ENCODE peak calls at places on chromosomes 4 and X, in four cellular contexts. Q, U, P and G are unnamed samples.

GRCh38 chrX:144896323-144896722 is 351.0 kb upstream of the SPANXN1 start:
- DNase-seq in Q (no peak), U (peak; percentile 30), P (no peak), G (no peak)

GRCh38 chrX:13167444-13168207 is 123.2 kb upstream of the FAM9C start:
- DNase-seq in Q (no peak), U (no peak), P (peak; percentile 4), G (no peak)

GRCh38 chrX:130110379-130111219 is at the start of gene ELF4:
- DNase-seq in Q (no peak), U (peak; percentile 68), P (peak; percentile 64), G (no peak)

GRCh38 chr4:91826186-91826585 is 477.6 kb upstream of the GRID2 start:
- DNase-seq in Q (no peak), U (peak; percentile 92), P (no peak), G (peak; percentile 26)

GRCh38 chr4:184590196-184590595 is 59.1 kb downstream of the CASP3 start:
- DNase-seq in Q (no peak), U (no peak), P (no peak), G (no peak)

GRCh38 chr4:140052050-140052449 is 101.9 kb downstream of the MAML3 start:
- DNase-seq in Q (no peak), U (peak; percentile 51), P (peak; percentile 29), G (no peak)

GRCh38 chr4:107213410-107213809 is 177.3 kb upstream of the DKK2 start:
- DNase-seq in Q (no peak), U (no peak), P (no peak), G (no peak)

GRCh38 chr4:132063829-132064228 is 1085.3 kb upstream of the PCDH10 start:
- DNase-seq in Q (no peak), U (no peak), P (no peak), G (no peak)

GRCh38 chrX:120310861-120311631 is at the start of gene TMEM255A:
- DNase-seq in Q (peak; percentile 18), U (no peak), P (no peak), G (no peak)

GRCh38 chr4:149897784-149898183 is 82.1 kb upstream of the IQCM start:
- DNase-seq in Q (no peak), U (peak; percentile 18), P (peak; percentile 12), G (no peak)

GRCh38 chr4:153486281-153487151 is 20.4 kb downstream of the TMEM131L start:
- DNase-seq in Q (no peak), U (peak; percentile 93), P (no peak), G (peak; percentile 90)

GRCh38 chrX:462853-463252 is 76.1 kb upstream of the PPP2R3B start:
- DNase-seq in Q (no peak), U (no peak), P (no peak), G (no peak)

GRCh38 chr4:141425124-141425523 is 204.4 kb downstream of the ZNF330 start:
- DNase-seq in Q (no peak), U (peak; percentile 18), P (no peak), G (no peak)

GRCh38 chrX:140664939-140665338 is 44.6 kb upstream of the LINC00632 start:
- DNase-seq in Q (no peak), U (peak; percentile 35), P (peak; percentile 5), G (no peak)

GRCh38 chr4:38190717-38191178 is 230.6 kb downstream of the PTTG2 start:
- DNase-seq in Q (no peak), U (peak; percentile 53), P (no peak), G (no peak)

GRCh38 chrX:103791826-103792458 is 15.3 kb downstream of the PLP1 start:
- DNase-seq in Q (no peak), U (peak; percentile 59), P (no peak), G (no peak)

GRCh38 chrX:106481341-106481740 is 130.4 kb upstream of the RADX start:
- DNase-seq in Q (peak; percentile 48), U (peak; percentile 83), P (peak; percentile 46), G (no peak)

GRCh38 chr4:75494563-75494962 is 19.6 kb downstream of the RCHY1 start:
- DNase-seq in Q (no peak), U (peak; percentile 43), P (no peak), G (no peak)
- H3K36me3 ChIP-seq in Q (peaks cover 68% of the 10 kb centered on the region), U (peaks cover 29% of the 10 kb centered on the region), P (peaks cover 93% of the 10 kb centered on the region), G (peaks cover 5% of the 10 kb centered on the region)

DNA sequence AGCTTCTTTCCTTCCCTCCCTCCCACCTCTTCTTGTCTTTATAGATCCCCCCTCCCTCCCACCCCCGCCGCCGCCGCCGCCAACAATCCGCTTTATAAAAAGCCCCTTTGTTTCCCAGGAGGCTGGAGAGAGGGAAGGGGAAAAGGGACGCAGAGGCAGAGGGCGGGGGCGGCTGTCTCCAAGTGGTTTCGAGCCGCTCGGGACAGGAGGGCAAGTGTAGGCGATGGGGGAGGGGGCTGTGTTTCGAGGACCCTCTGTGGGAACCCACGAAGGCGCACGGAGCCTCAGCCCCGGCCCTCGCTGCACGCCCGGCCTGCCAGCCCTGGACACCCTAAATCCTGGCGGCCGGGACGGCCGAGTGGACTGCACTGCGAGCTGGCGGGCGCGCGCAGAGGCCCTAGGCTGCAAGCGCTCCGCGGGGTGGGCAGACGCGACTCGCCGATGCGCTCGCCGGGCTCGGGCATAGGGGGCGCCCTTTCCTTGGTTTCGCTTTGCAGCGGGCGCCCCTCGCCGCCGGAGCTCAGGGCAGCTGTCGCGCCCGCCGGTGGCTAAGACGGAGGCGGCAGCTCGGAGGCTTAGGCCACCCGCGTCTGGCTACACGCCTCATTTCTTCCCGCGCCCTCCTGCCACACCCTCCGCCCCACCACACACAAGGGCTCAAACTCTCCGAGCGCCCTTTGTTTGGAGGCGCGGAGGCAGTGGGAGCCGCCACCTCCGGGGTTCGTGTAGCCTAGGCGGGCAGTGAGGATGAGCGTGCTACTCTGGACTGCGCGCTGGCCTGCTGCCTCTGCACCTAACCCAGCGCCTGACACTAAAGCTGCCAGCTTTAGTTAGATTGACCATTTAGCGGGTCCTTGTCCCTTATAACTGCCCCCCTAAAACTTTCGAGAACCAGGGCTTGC is 2.2 kb downstream of the MAMLD1 start:
- DNase-seq in Q (peak; percentile 57), U (peak; percentile 57), P (no peak), G (no peak)
- H3K4me2 ChIP-seq in Q (peak overlapping the region; percentile 57), U (peak overlapping the region; percentile 100), P (no peak overlapping the region), G (peak overlapping the region; percentile 77)

GRCh38 chr4:10101559-10102192 is 14.9 kb downstream of the WDR1 start:
- DNase-seq in Q (no peak), U (no peak), P (no peak), G (no peak)
- H3K36me3 ChIP-seq in Q (peaks cover 87% of the 10 kb centered on the region), U (peaks cover 19% of the 10 kb centered on the region), P (peaks cover 88% of the 10 kb centered on the region), G (peaks cover 64% of the 10 kb centered on the region)

DNA sequence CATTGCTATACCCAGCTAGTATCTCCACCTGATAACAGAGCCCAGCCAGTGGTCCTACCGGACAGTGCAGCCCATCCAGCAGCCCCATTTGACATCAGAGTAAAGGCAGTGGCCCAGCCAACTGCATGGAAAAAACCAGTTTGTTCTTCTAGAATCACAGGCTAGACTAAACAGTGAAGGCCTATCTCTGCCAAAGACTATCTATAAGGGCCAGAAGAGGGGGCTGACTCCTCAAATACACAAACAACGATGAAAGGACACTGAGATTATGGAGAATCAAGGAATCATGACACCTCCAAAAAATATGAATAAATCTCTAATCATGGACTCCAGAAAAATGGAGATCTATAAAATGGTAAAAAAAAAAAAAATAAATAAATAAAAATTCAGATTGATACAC is 546.4 kb upstream of the HTR2C start:
- DNase-seq in Q (no peak), U (no peak), P (no peak), G (no peak)
- H3K4me2 ChIP-seq in Q (no peak overlapping the region), U (no peak overlapping the region), P (no peak overlapping the region), G (no peak overlapping the region)

DNA sequence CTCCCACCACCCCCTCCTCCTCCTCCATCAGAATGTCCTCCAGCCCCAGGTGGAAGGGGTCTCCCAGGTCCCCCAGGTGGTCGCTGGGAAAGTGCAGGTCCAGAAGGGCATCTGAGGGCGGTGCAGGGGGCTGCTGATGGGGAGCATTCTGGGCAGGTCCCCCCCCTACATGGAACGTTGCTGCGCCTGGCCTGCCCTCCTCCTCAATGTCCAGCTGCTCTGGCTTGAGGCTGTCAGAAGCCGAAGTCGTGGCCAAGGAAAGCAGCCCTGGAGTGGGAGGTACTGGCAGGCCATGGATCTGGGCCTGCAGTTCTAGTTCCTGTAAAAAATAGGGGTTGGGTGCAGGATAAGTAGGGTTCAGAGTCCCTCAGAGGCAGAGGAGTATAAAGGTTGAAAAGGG is 12.9 kb downstream of the TFE3 start:
- DNase-seq in Q (no peak), U (no peak), P (no peak), G (no peak)
- H3K36me3 ChIP-seq in Q (peaks cover 39% of the 10 kb centered on the region), U (peaks cover 25% of the 10 kb centered on the region), P (peaks cover 12% of the 10 kb centered on the region), G (peaks cover 16% of the 10 kb centered on the region)

GRCh38 chr4:18012807-18013462 is 8.6 kb downstream of the LCORL start:
- DNase-seq in Q (no peak), U (no peak), P (no peak), G (no peak)
- H3K4me2 ChIP-seq in Q (no peak overlapping the region), U (no peak overlapping the region), P (no peak overlapping the region), G (no peak overlapping the region)

DNA sequence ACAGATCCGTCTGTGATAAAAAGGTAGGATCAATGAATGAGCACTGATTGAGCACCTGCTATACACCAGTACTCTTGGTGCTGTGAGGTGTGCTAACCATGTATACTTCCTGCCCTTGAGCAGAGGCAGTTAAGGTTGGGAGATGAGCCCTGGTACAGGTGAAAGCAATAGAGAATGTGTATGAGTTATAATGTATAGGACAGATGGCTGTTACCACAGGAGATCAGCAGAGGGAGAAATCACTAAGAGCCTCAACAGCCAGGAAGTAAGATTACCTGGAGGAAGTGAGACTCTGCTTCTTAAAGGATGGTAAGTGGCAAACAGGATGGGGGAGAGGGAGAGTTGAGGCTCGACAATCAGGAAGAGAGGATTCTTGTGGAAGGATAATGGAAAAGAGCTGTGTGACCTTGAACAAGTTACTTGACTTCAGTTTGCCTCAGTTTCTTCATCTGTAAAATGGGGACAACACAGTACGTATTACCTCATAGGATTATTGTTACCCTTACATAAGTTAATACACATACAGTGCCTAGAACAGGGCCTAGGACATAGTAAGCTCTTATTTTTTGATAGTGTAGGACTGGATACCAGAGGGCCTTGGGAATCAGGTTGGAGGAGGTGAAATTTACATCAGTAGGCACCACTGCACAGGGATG is 9.1 kb downstream of the CXCR3 start:
- DNase-seq in Q (no peak), U (no peak), P (peak; percentile 59), G (no peak)
- H3K36me3 ChIP-seq in Q (peaks cover 52% of the 10 kb centered on the region), U (peaks cover 13% of the 10 kb centered on the region), P (peaks cover 78% of the 10 kb centered on the region), G (peaks cover 13% of the 10 kb centered on the region)